ENCODE peak calls at places on chromosomes 13 and 19, in nine cellular contexts. One of them, this sample, is unnamed.

GRCh38 chr19:51719251-51719901 is 4.4 kb downstream of the HAS1 start:
- DNase-seq in bronchial epithelial cell: no peak
- DNase-seq in CD8-positive, alpha-beta memory T cell: no peak
- DNase-seq in ELR: no peak
- DNase-seq in kidney glomerular epithelial cell: no peak
- DNase-seq in hypothalamus: no peak
- DNase-seq in heart left ventricle: no peak
- DNase-seq in T follicular helper cell: no peak
- DNase-seq in DMS153: no peak
- DNase-seq in this sample: no peak

GRCh38 chr13:45623516-45624090 is 8.1 kb upstream of the ERICH6B start:
- DNase-seq in bronchial epithelial cell: peak
- DNase-seq in CD8-positive, alpha-beta memory T cell: no peak
- DNase-seq in ELR: peak
- DNase-seq in kidney glomerular epithelial cell: peak
- DNase-seq in hypothalamus: no peak
- DNase-seq in heart left ventricle: no peak
- DNase-seq in T follicular helper cell: no peak
- DNase-seq in DMS153: no peak
- DNase-seq in this sample: peak

GRCh38 chr13:101946411-101946810 is 455.4 kb downstream of the FGF14 start:
- DNase-seq in bronchial epithelial cell: no peak
- DNase-seq in CD8-positive, alpha-beta memory T cell: no peak
- DNase-seq in ELR: no peak
- DNase-seq in kidney glomerular epithelial cell: no peak
- DNase-seq in hypothalamus: no peak
- DNase-seq in heart left ventricle: no peak
- DNase-seq in T follicular helper cell: no peak
- DNase-seq in DMS153: no peak
- DNase-seq in this sample: no peak

GRCh38 chr19:30312582-30313352 is 59.4 kb upstream of the ZNF536 start:
- DNase-seq in bronchial epithelial cell: no peak
- DNase-seq in CD8-positive, alpha-beta memory T cell: no peak
- DNase-seq in ELR: no peak
- DNase-seq in kidney glomerular epithelial cell: no peak
- DNase-seq in hypothalamus: no peak
- DNase-seq in heart left ventricle: no peak
- DNase-seq in T follicular helper cell: no peak
- DNase-seq in DMS153: no peak
- DNase-seq in this sample: no peak

GRCh38 chr19:56880592-56881190 is 40.2 kb upstream of the PEG3 start:
- DNase-seq in bronchial epithelial cell: no peak
- DNase-seq in CD8-positive, alpha-beta memory T cell: no peak
- DNase-seq in ELR: no peak
- DNase-seq in kidney glomerular epithelial cell: no peak
- DNase-seq in hypothalamus: no peak
- DNase-seq in heart left ventricle: no peak
- DNase-seq in T follicular helper cell: no peak
- DNase-seq in DMS153: no peak
- DNase-seq in this sample: no peak

GRCh38 chr13:113086031-113086750 is 19.4 kb upstream of the F7 start:
- DNase-seq in bronchial epithelial cell: no peak
- DNase-seq in CD8-positive, alpha-beta memory T cell: no peak
- DNase-seq in ELR: peak
- DNase-seq in kidney glomerular epithelial cell: no peak
- DNase-seq in hypothalamus: no peak
- DNase-seq in heart left ventricle: peak
- DNase-seq in T follicular helper cell: no peak
- DNase-seq in DMS153: no peak
- DNase-seq in this sample: no peak

GRCh38 chr19:47161876-47162489 is 31.3 kb downstream of the SAE1 start:
- DNase-seq in bronchial epithelial cell: no peak
- DNase-seq in CD8-positive, alpha-beta memory T cell: no peak
- DNase-seq in ELR: no peak
- DNase-seq in kidney glomerular epithelial cell: no peak
- DNase-seq in hypothalamus: no peak
- DNase-seq in heart left ventricle: no peak
- DNase-seq in T follicular helper cell: no peak
- DNase-seq in DMS153: no peak
- DNase-seq in this sample: no peak

GRCh38 chr13:45021250-45021649 is 31.9 kb downstream of the GPALPP1 start:
- DNase-seq in bronchial epithelial cell: no peak
- DNase-seq in CD8-positive, alpha-beta memory T cell: no peak
- DNase-seq in ELR: no peak
- DNase-seq in kidney glomerular epithelial cell: no peak
- DNase-seq in hypothalamus: no peak
- DNase-seq in heart left ventricle: no peak
- DNase-seq in T follicular helper cell: no peak
- DNase-seq in DMS153: no peak
- DNase-seq in this sample: no peak

GRCh38 chr13:77988355-77988754 is 69.7 kb upstream of the EDNRB start:
- DNase-seq in bronchial epithelial cell: no peak
- DNase-seq in CD8-positive, alpha-beta memory T cell: no peak
- DNase-seq in ELR: no peak
- DNase-seq in kidney glomerular epithelial cell: no peak
- DNase-seq in hypothalamus: no peak
- DNase-seq in heart left ventricle: no peak
- DNase-seq in T follicular helper cell: no peak
- DNase-seq in DMS153: no peak
- DNase-seq in this sample: no peak

GRCh38 chr19:11984986-11985385 is 20.1 kb downstream of the ZNF763 start:
- DNase-seq in bronchial epithelial cell: no peak
- DNase-seq in CD8-positive, alpha-beta memory T cell: no peak
- DNase-seq in ELR: no peak
- DNase-seq in kidney glomerular epithelial cell: no peak
- DNase-seq in hypothalamus: no peak
- DNase-seq in heart left ventricle: no peak
- DNase-seq in T follicular helper cell: no peak
- DNase-seq in DMS153: no peak
- DNase-seq in this sample: no peak

GRCh38 chr19:47111682-47112165 is 1.9 kb downstream of the ZC3H4 start:
- DNase-seq in bronchial epithelial cell: no peak
- DNase-seq in CD8-positive, alpha-beta memory T cell: no peak
- DNase-seq in ELR: no peak
- DNase-seq in kidney glomerular epithelial cell: no peak
- DNase-seq in hypothalamus: no peak
- DNase-seq in heart left ventricle: no peak
- DNase-seq in T follicular helper cell: no peak
- DNase-seq in DMS153: no peak
- DNase-seq in this sample: no peak